ENCODE peak calls at places on chromosomes 5 and 9, in eight cellular contexts. B is A549; F is choroid plexus epithelial cell; S is mucosa of descending colon; Y is CD8-positive, alpha-beta memory T cell; R is bronchial epithelial cell; T is brain microvascular endothelial cell; H is SJSA1. L is an unnamed sample.

GRCh38 chr5:21807953-21808352 is 1045.2 kb downstream of the CDH12 start:
- DNase-seq in B (no peak), R (peak; percentile 72), Y (no peak), S (no peak), T (no peak), H (no peak), F (peak; percentile 19), L (no peak)

GRCh38 chr9:89278997-89279739 is 31.8 kb upstream of the CKS2 start:
- DNase-seq in T (peak; percentile 74), B (peak; percentile 51), R (peak; percentile 40), H (no peak), S (no peak), F (peak; percentile 89), Y (peak; percentile 5), L (no peak)

GRCh38 chr9:110088099-110088498 is 119.9 kb downstream of the C9orf152 start:
- DNase-seq in H (no peak), T (no peak), B (peak; percentile 19), Y (no peak), S (no peak), F (no peak), R (no peak), L (no peak)

GRCh38 chr5:149886060-149886459 is 58.5 kb downstream of the PDE6A start:
- DNase-seq in R (no peak), T (peak; percentile 68), H (peak; percentile 54), Y (no peak), F (peak; percentile 48), B (no peak), S (peak; percentile 45), L (no peak)

GRCh38 chr5:38462972-38463633 is 93.3 kb downstream of the LIFR start:
- DNase-seq in F (no peak), R (peak; percentile 50), Y (no peak), B (no peak), T (no peak), S (no peak), H (no peak), L (no peak)

GRCh38 chr5:12204761-12205160 is 300.5 kb upstream of the CTNND2 start:
- DNase-seq in R (no peak), T (no peak), H (no peak), Y (no peak), F (no peak), B (no peak), S (no peak), L (no peak)

GRCh38 chr5:90421136-90421535 is 11.6 kb upstream of the CETN3 start:
- DNase-seq in R (peak; percentile 23), B (peak; percentile 37), Y (no peak), F (peak; percentile 58), H (no peak), T (no peak), S (no peak), L (no peak)

GRCh38 chr5:147188200-147189108 is 46.4 kb upstream of the STK32A start:
- DNase-seq in Y (peak; percentile 43), S (no peak), F (peak; percentile 86), R (peak; percentile 55), T (peak; percentile 60), H (peak; percentile 65), B (peak; percentile 59), L (no peak)

GRCh38 chr5:132905938-132906337 is 32.5 kb downstream of the LEAP2 start:
- DNase-seq in T (no peak), B (peak; percentile 56), H (no peak), S (no peak), R (peak; percentile 92), F (peak; percentile 74), Y (no peak), L (no peak)

GRCh38 chr9:116959775-116960174 is 272.7 kb downstream of the TRIM32 start:
- DNase-seq in S (no peak), B (no peak), H (no peak), F (no peak), Y (no peak), T (no peak), R (no peak), L (no peak)

GRCh38 chr9:104923740-104924139 is 4.2 kb downstream of the ABCA1 start:
- DNase-seq in F (no peak), R (no peak), S (no peak), H (no peak), B (no peak), T (no peak), Y (no peak), L (no peak)
- H3K4me3 ChIP-seq in F (no peak overlapping the region), R (no peak overlapping the region), S (no peak overlapping the region), H (no peak overlapping the region), B (no peak overlapping the region), T (no peak overlapping the region), Y (no peak overlapping the region), L (peak overlapping the region; percentile 1)

DNA sequence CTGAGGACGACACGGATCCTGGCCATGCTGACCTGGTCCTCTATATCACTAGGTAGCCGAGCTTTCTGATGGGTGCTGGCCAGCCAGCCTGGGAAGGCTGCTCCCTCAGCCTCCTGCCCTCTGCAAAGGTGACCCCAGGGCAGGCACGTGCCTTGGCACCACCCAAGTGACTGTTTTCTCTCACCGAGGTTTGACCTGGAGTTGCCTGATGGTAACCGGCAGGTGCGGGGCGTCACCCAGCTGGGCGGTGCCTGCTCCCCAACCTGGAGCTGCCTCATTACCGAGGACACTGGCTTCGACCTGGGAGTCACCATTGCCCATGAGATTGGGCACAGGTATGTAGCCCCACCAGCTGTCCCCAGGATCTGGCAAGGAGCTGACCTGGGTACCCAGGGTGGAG is 3.8 kb downstream of the ADAMTS13 start:
- DNase-seq in F (no peak), Y (no peak), H (no peak), B (no peak), R (no peak), T (no peak), S (peak; percentile 57), L (no peak)
- H3K4me3 ChIP-seq in F (no peak overlapping the region), Y (no peak overlapping the region), H (no peak overlapping the region), B (no peak overlapping the region), R (no peak overlapping the region), T (no peak overlapping the region), S (no peak overlapping the region), L (no peak overlapping the region)

GRCh38 chr9:133960568-133961129 is 31.5 kb downstream of the VAV2 start:
- DNase-seq in H (no peak), F (no peak), B (no peak), T (no peak), S (peak; percentile 45), R (peak; percentile 18), Y (no peak), L (no peak)

GRCh38 chr9:133962341-133962740 is 29.8 kb downstream of the VAV2 start:
- DNase-seq in B (no peak), H (no peak), S (no peak), Y (no peak), T (no peak), R (no peak), F (no peak), L (no peak)

GRCh38 chr9:133959966-133960567 is 32.1 kb downstream of the VAV2 start:
- DNase-seq in B (no peak), T (no peak), H (no peak), Y (no peak), F (no peak), R (no peak), S (peak; percentile 12), L (no peak)

GRCh38 chr9:133963166-133963565 is 29.0 kb downstream of the VAV2 start:
- DNase-seq in R (no peak), F (no peak), Y (no peak), S (no peak), T (no peak), H (no peak), B (no peak), L (no peak)

DNA sequence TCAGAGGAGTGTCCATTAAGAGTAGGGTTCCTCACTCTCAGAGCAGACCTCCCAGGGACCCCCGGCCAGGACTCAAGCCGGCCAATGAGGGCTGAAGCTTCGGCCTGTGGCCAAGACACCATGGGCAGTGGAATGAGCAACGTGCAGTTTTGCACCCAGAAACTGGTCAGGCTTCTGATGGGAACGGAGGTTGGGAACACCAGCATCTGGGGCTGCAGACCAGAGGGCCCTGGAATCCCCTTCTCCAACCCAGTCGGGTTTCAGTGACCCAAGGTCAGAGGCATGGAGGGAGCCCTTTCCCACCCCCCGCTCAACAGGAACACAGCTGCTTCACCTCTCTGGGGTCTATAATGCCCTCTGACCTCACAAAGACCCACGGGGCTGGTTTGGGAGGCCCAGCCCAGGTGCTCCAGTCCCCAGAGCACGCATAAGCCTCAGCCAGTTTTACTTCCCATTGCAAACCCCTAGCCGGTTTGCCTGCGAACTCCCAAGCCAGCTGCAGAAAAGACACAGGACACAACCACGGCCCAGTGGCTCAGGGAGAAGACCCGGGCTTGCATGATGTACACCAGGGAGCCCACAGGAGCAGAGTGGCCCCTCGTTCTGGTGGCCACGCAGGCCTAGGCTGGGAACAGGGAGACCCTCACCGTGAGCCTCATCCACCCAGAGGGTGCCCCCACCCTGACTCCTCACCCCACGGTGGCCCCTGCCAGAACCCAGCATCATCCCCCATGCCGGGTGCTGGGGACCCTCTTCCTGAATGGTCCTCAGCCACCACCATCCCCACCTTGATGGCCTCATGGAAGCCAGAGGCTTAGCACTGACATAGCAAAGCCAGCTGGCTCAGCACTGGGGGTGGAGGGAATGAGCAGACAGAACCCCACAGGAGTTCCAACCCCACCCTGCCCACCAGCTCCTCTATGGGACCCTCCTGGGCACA is 30.6 kb downstream of the VAV2 start:
- DNase-seq in Y (no peak), F (no peak), H (no peak), R (no peak), S (peak; percentile 22), T (no peak), B (no peak), L (no peak)
- H3K4me3 ChIP-seq in Y (no peak overlapping the region), F (no peak overlapping the region), H (no peak overlapping the region), R (no peak overlapping the region), S (no peak overlapping the region), T (no peak overlapping the region), B (no peak overlapping the region), L (no peak overlapping the region)

GRCh38 chr9:135340726-135341475 is 138.7 kb upstream of the PPP1R26 start:
- DNase-seq in Y (no peak), H (no peak), S (no peak), R (no peak), F (no peak), T (no peak), B (no peak), L (no peak)

GRCh38 chr9:135338546-135338945 is 141.0 kb upstream of the PPP1R26 start:
- DNase-seq in S (no peak), R (no peak), T (no peak), F (no peak), H (no peak), Y (no peak), B (no peak), L (no peak)

GRCh38 chr9:135339378-135339973 is 140.1 kb upstream of the PPP1R26 start:
- DNase-seq in B (no peak), R (no peak), H (no peak), Y (no peak), S (no peak), F (no peak), T (no peak), L (no peak)

GRCh38 chr9:135341612-135342169 is 137.9 kb upstream of the PPP1R26 start:
- DNase-seq in B (no peak), F (no peak), H (no peak), T (no peak), S (no peak), R (no peak), Y (no peak), L (no peak)

DNA sequence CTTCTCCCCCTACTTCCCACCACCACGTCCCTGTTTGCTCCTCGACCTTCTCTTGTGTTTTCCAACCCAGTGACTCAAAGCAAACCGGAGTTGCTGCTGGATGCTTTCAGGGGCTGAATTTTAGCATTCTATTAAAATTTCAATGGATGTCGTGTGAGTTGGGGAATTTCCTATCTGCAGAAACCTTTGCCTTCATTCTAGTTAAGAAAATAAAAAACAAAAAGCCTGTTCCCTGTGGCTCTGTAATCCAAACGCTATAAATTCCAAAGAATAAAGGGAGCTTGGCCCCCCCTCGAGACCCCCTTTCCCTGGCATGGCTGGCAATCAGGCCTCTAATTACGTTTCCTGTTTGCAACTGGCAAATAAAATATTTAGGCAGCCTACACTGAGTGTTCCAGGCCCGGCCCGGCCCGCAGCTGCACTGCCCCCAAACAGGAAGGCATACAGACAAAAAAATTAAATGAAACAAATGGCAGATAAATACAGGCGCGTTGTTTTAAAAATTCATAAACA is 139.4 kb upstream of the PPP1R26 start:
- DNase-seq in B (no peak), S (no peak), T (no peak), F (no peak), H (no peak), R (no peak), Y (no peak), L (no peak)
- H3K4me3 ChIP-seq in B (no peak overlapping the region), S (no peak overlapping the region), T (no peak overlapping the region), F (no peak overlapping the region), H (no peak overlapping the region), R (no peak overlapping the region), Y (no peak overlapping the region), L (no peak overlapping the region)